ENCODE peak calls at places on chromosome 7, in four cellular contexts. F is heart left ventricle, V is ovary, I is suprapubic skin. C is an unnamed sample. For H3K4me1, the result is how much of the 10 kb centered on the place peaks cover.

GRCh38 chr7:44045226-44046014 is 918 bp downstream of the DBNL start:
- DNase-seq in F (no peak), V (no peak), I (no peak), C (no peak)

GRCh38 chr7:44382459-44383300 is 57.3 kb upstream of the CAMK2B start:
- DNase-seq in V (no peak), F (no peak), I (no peak), C (no peak)

GRCh38 chr7:97422046-97422445 is 304.5 kb downstream of the SDHAF3 start:
- DNase-seq in F (no peak), V (no peak), I (no peak), C (no peak)

GRCh38 chr7:77331938-77332695 is 84.0 kb downstream of the GSAP start:
- DNase-seq in F (peak), V (peak), I (no peak), C (peak)

GRCh38 chr7:66693331-66693730 is 47.2 kb upstream of the RABGEF1 start:
- DNase-seq in I (no peak), V (no peak), F (no peak), C (no peak)

GRCh38 chr7:77205706-77206105 is 6.1 kb upstream of the FGL2 start:
- DNase-seq in I (no peak), V (no peak), F (no peak), C (no peak)

GRCh38 chr7:68246189-68246633 is 1249.6 kb downstream of the TYW1 start:
- DNase-seq in I (no peak), V (no peak), F (no peak), C (no peak)

GRCh38 chr7:8217200-8218068 is 44.5 kb downstream of the ICA1 start:
- DNase-seq in V (no peak), F (no peak), I (no peak), C (no peak)

GRCh38 chr7:39753823-39754325 is 130.5 kb downstream of the RALA start:
- DNase-seq in V (no peak), I (no peak), F (no peak), C (no peak)

GRCh38 chr7:25839084-25839769 is 312.8 kb upstream of the NFE2L3 start:
- DNase-seq in F (no peak), I (no peak), V (no peak), C (no peak)

GRCh38 chr7:25842201-25842726 is 309.7 kb upstream of the NFE2L3 start:
- DNase-seq in V (no peak), F (no peak), I (no peak), C (no peak)

GRCh38 chr7:25843467-25843866 is 308.5 kb upstream of the NFE2L3 start:
- DNase-seq in F (no peak), V (no peak), I (no peak), C (no peak)

GRCh38 chr7:25840209-25840792 is 311.7 kb upstream of the NFE2L3 start:
- DNase-seq in V (no peak), I (no peak), F (peak), C (no peak)

DNA sequence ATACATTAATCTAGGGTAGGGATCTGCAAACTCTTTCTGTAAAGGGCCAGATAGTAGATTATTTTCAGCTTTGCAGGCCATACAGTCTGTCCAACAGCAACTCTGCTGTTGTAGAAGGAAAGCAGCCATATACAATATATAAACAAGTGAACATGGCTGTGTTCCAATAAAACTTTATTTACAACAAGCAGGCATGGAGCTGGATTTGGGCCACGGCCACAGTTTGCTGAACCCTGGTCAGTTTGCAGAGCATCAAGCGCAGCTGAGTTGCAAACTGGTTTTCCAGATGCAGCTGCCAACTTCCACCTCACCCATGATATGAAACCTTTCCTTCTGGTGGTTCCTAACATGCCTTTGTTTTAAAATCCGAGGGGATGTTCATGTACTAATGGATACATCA is 310.4 kb upstream of the NFE2L3 start:
- DNase-seq in V (no peak), F (no peak), I (no peak), C (no peak)
- H3K4me1 ChIP-seq in V (under half), F (under half), I (under half), C (under half)

DNA sequence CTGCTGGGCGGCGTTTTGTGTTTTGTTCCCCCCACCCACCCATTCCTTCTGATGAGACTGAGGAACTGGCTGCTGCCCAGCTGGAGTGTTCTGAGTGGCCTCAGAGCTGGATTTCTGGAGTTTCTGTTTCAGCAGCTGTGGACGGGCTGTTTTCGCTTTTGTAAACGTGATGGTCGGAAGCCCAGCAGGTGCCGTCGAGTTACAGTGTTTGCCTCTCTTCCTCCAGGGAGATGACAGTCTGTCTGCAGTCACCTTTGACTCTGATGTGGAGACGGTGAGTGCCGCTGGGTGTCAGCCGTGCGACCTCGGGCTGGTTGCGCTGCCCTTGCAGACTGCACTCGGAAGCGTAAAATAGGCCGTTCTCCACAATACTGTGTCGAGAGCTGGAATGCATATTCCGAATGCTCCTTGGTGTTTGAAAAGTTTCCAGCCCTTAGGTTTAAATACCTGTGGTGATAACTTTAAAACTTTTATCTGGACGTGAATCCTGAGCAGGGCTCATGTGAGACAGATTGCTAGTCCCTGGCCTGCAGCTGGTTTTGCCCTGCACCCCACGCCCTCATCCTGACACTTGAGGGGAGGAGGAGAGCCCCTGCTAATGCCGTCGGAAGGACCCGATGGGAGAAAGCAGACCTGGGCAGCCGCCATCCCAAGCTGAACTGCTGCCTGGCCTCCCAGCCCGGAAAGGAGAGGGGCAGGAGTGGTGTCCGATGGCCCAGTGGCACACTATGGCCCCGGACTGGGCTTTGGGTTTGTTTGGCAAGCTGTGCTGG is 8.3 kb downstream of the IQCE start:
- DNase-seq in V (no peak), I (no peak), F (no peak), C (peak)
- H3K4me3 ChIP-seq in V (no peak), I (no peak), F (no peak), C (no peak)

GRCh38 chr7:35261476-35262285 is 7.8 kb upstream of the TBX20 start:
- DNase-seq in I (no peak), V (no peak), F (no peak), C (no peak)
- TF ChIP-seq CTCF in I (no peak), V (no peak), F (peak), C (no peak)

DNA sequence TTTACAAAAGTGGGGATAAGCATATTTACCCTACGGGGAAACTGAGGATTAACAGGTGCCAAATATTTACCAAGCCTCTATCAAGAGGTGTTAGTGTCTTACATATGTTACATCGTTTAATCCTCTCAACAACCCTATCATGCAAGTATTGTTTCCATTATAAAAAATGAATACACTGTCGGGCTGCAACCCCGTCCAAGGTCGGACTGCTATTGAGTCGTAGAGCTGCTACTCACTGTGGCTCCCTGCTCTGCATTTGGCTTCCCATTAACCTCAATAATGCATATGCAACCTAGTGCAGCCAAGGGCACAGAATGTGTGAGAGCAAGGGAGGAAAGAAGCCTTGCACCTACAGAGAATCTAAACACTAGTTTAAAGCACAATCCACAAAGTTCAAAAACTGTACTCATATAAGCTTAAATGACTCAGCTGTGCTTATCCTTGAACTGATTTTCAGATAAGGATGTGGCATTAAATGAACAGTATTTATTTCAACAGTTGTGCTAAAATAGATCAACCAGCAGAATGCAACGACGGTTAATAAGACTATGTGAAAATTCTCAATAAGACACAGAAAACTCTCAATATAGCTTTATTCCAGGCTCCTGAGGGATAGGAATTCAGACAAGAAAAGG is 49.9 kb downstream of the UBE2H start:
- DNase-seq in I (no peak), F (no peak), V (no peak), C (no peak)
- H3K4me1 ChIP-seq in I (under half), F (under half), V (under half), C (under half)

GRCh38 chr7:55065511-55066229 is 46.9 kb downstream of the EGFR start:
- DNase-seq in I (no peak), F (no peak), V (no peak), C (no peak)
- H3K4me3 ChIP-seq in I (no peak), F (no peak), V (no peak), C (no peak)

GRCh38 chr7:83472376-83472775 is 176.6 kb downstream of the SEMA3E start:
- DNase-seq in F (no peak), I (no peak), V (no peak), C (no peak)

GRCh38 chr7:83469491-83469890 is 179.4 kb downstream of the SEMA3E start:
- DNase-seq in F (no peak), I (no peak), V (no peak), C (no peak)

GRCh38 chr7:83478601-83479000 is 170.3 kb downstream of the SEMA3E start:
- DNase-seq in V (no peak), I (no peak), F (no peak), C (no peak)

GRCh38 chr7:83476501-83476900 is 172.4 kb downstream of the SEMA3E start:
- DNase-seq in V (no peak), F (no peak), I (no peak), C (no peak)

DNA sequence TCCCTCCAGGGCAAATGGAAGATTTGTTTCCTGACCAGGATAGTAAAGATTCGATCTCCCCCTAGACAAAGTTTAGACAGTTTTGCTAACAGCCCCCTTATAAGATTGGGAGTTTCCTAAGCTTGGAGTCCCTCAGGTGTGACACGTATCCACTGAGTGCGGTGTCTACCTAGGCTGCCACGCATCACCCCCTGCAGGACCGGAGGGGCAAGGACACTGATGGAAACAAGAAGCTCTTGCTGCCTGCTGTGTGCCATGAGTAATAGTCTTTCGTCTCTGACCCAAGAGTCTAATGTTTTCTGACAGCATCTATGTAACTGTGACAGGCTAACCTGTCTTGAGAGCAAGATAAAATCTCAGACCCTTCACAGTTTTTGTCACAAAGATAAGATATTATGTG is 173.5 kb downstream of the SEMA3E start:
- DNase-seq in I (no peak), V (no peak), F (no peak), C (no peak)
- TF ChIP-seq CTCF in I (no peak), V (no peak), F (no peak), C (no peak)

DNA sequence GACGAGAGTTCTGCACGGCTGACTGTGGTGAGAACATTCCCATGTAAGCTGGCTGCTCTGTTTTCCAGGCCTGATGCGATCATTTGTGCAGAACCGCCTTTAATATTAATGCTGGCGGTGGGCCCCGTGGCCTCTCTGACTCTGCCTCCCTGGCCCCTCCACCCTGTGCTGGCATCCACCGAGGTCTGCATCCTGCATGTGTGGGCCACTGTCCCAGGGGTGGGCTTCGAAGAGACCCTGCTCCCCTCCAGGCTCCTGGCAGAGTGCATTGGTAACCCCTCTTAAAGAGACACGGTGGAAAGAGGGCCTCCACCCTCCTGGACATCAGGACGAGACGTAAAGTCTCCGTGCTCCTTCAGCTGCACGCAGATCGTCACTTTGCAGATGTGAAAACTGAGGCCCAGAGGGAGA is 67.3 kb upstream of the FAM20C start:
- DNase-seq in I (no peak), F (no peak), V (no peak), C (no peak)
- H3K4me1 ChIP-seq in I (under half), F (under half), V (under half), C (under half)

C was measured in lower lobe of right lung.